ENCODE peak calls at places on chromosomes 12 and 14, in nine cellular contexts. I is small intestine, W is A549, P is mucosa of descending colon, E is SK-N-SH, G is H9, L is cardiac muscle cell, Q is IMR-90, N is right cardiac atrium. H is an unnamed sample.

GRCh38 chr14:49863483-49864262 is 11.1 kb upstream of the NEMF start:
- DNase-seq in I (peak; percentile 37), W (no peak), P (no peak), E (peak; percentile 24), G (no peak), L (no peak), Q (no peak), N (no peak), H (no peak)

GRCh38 chr14:99247091-99247729 is 24.8 kb downstream of the BCL11B start:
- DNase-seq in I (no peak), W (no peak), P (no peak), E (no peak), G (no peak), L (no peak), Q (no peak), N (no peak), H (no peak)

GRCh38 chr12:96238336-96239031 is 44.3 kb downstream of the ELK3 start:
- DNase-seq in I (no peak), W (no peak), P (no peak), E (no peak), G (no peak), L (no peak), Q (no peak), N (peak; percentile 64), H (no peak)

GRCh38 chr12:61991663-61992062 is 268.5 kb upstream of the USP15 start:
- DNase-seq in I (no peak), W (no peak), P (no peak), E (no peak), G (no peak), L (no peak), Q (no peak), N (no peak), H (no peak)

GRCh38 chr14:105382343-105383082 is 15.8 kb upstream of the TEX22 start:
- DNase-seq in I (no peak), W (no peak), P (peak; percentile 30), E (no peak), G (no peak), L (no peak), Q (no peak), N (peak; percentile 32), H (no peak)

GRCh38 chr14:23101213-23101970 is 3.4 kb downstream of the CIROP start:
- DNase-seq in I (no peak), W (no peak), P (no peak), E (no peak), G (no peak), L (no peak), Q (no peak), N (no peak), H (no peak)

GRCh38 chr14:71206766-71207371 is 299.6 kb downstream of the PCNX1 start:
- DNase-seq in I (peak; percentile 26), W (peak; percentile 27), P (no peak), E (peak; percentile 64), G (no peak), L (peak; percentile 91), Q (peak; percentile 85), N (peak; percentile 74), H (peak; percentile 37)

GRCh38 chr12:3553681-3554546 is 62.9 kb downstream of the PRMT8 start:
- DNase-seq in I (no peak), W (no peak), P (no peak), E (peak; percentile 27), G (peak; percentile 72), L (peak; percentile 5), Q (no peak), N (no peak), H (no peak)

GRCh38 chr12:4272014-4272975 is 1.3 kb upstream of the CCND2 start:
- DNase-seq in I (peak; percentile 93), W (no peak), P (peak; percentile 93), E (peak; percentile 65), G (peak; percentile 92), L (peak; percentile 46), Q (peak; percentile 6), N (peak; percentile 89), H (peak; percentile 89)

GRCh38 chr12:121974026-121974985 is 47.4 kb upstream of the BCL7A start:
- DNase-seq in I (no peak), W (no peak), P (no peak), E (no peak), G (no peak), L (no peak), Q (no peak), N (no peak), H (no peak)

GRCh38 chr14:20684662-20685456 is 499 bp downstream of the RNASE4 start:
- DNase-seq in I (peak; percentile 42), W (peak; percentile 83), P (peak; percentile 64), E (no peak), G (peak; percentile 68), L (peak; percentile 75), Q (peak; percentile 43), N (no peak), H (no peak)

GRCh38 chr12:29990971-29991370 is 207.2 kb upstream of the TMTC1 start:
- DNase-seq in I (no peak), W (no peak), P (no peak), E (no peak), G (no peak), L (no peak), Q (peak; percentile 2), N (no peak), H (no peak)

GRCh38 chr12:24049101-24049500 is 99.6 kb upstream of the SOX5 start:
- DNase-seq in I (no peak), W (no peak), P (no peak), E (no peak), G (no peak), L (no peak), Q (no peak), N (no peak), H (no peak)

GRCh38 chr14:35940291-35940690 is 114.2 kb downstream of the BRMS1L start:
- DNase-seq in I (peak; percentile 31), W (no peak), P (no peak), E (no peak), G (no peak), L (no peak), Q (no peak), N (no peak), H (no peak)

GRCh38 chr12:72612171-72612570 is 340.0 kb downstream of the TRHDE start:
- DNase-seq in I (no peak), W (no peak), P (no peak), E (no peak), G (peak; percentile 73), L (no peak), Q (no peak), N (no peak), H (no peak)

GRCh38 chr12:72610854-72611358 is 338.7 kb downstream of the TRHDE start:
- DNase-seq in I (no peak), W (no peak), P (no peak), E (no peak), G (peak; percentile 78), L (no peak), Q (no peak), N (no peak), H (no peak)
- H3K4me1 ChIP-seq in I (no peaks in the 10 kb centered on the region), W (no peaks in the 10 kb centered on the region), P (no peaks in the 10 kb centered on the region), E (no peaks in the 10 kb centered on the region), G (peaks cover 13% of the 10 kb centered on the region), L (no peaks in the 10 kb centered on the region), Q (no peaks in the 10 kb centered on the region), N (no peaks in the 10 kb centered on the region), H (no peaks in the 10 kb centered on the region)

GRCh38 chr12:111368291-111368683 is 608 bp downstream of the PHETA1 start:
- DNase-seq in I (peak; percentile 67), W (no peak), P (peak; percentile 71), E (no peak), G (no peak), L (no peak), Q (no peak), N (peak; percentile 79), H (peak; percentile 47)

GRCh38 chr12:111366075-111366474 is 2.8 kb downstream of the PHETA1 start:
- DNase-seq in I (no peak), W (no peak), P (no peak), E (no peak), G (no peak), L (no peak), Q (no peak), N (no peak), H (no peak)

GRCh38 chr12:111368684-111369495 is at the start of gene PHETA1:
- DNase-seq in I (peak; percentile 91), W (peak; percentile 87), P (peak; percentile 94), E (peak; percentile 97), G (peak; percentile 94), L (peak; percentile 94), Q (peak; percentile 79), N (peak; percentile 98), H (peak; percentile 96)

GRCh38 chr12:111367661-111368221 is 1.2 kb downstream of the PHETA1 start:
- DNase-seq in I (peak; percentile 97), W (peak; percentile 36), P (peak; percentile 80), E (peak; percentile 76), G (no peak), L (peak; percentile 42), Q (peak; percentile 15), N (no peak), H (peak; percentile 17)

DNA sequence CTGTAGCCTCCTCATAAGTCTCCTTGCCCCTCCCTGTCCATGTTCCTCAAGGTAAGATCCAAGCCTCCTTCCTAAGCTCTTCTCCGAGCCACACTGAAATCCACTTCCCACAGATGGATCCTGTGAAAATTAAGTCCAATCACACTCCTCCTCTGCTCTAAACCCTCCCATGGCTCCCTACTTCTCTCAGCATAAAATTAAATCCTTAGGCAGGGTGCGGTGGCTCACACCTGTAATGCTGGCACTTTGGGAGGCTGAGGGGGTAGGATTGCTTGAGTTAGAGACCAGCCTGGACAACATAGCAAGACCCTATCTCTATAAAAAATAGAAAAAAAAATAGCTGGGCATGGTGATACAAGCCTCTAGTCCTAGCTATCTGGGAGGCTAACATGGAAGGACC is 2.3 kb downstream of the PHETA1 start:
- DNase-seq in I (no peak), W (no peak), P (no peak), E (no peak), G (no peak), L (no peak), Q (no peak), N (no peak), H (no peak)
- H3K4me1 ChIP-seq in I (no peaks in the 10 kb centered on the region), W (peaks cover 24% of the 10 kb centered on the region), P (peaks cover 16% of the 10 kb centered on the region), E (no peaks in the 10 kb centered on the region), G (no peaks in the 10 kb centered on the region), L (no peaks in the 10 kb centered on the region), Q (peaks cover 4% of the 10 kb centered on the region), N (no peaks in the 10 kb centered on the region), H (peaks cover 42% of the 10 kb centered on the region)

GRCh38 chr12:5343711-5344110 is 88.2 kb upstream of the NTF3 start:
- DNase-seq in I (no peak), W (no peak), P (no peak), E (no peak), G (no peak), L (no peak), Q (no peak), N (no peak), H (no peak)
- H3K4me1 ChIP-seq in I (no peaks in the 10 kb centered on the region), W (no peaks in the 10 kb centered on the region), P (no peaks in the 10 kb centered on the region), E (no peaks in the 10 kb centered on the region), G (no peaks in the 10 kb centered on the region), L (peaks cover 1% of the 10 kb centered on the region), Q (no peaks in the 10 kb centered on the region), N (no peaks in the 10 kb centered on the region), H (no peaks in the 10 kb centered on the region)

DNA sequence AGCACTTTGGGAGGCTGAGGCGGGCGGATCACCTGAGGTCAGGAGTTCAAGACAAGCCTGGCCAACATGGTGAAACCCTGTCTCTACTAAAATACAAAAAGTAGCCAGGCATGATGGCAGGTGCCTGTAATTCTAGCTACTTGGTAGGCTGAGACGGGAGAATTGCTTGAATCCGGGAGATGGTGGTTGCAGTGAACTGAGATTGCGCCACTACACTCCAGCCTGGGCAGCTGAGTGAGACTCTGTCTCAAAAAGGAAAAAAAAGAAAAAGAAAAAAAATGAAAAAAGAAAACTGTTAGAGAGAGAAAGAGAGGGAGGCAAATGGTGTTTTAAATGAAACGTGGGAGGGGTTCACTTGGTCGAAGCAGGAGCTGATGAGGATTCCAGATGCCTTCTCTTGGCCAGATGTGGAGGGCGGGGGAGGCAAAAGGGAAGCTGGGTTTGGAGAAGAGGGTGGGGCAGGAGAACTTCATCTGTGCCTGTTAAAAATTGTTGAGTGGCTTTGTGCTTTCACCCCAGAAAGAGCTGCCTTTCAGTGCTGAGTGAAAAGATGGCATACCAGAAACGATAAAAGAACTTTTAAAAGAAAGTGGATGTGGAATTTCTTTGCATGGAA is 1.1 kb downstream of the EMP1 start:
- DNase-seq in I (no peak), W (no peak), P (no peak), E (no peak), G (no peak), L (peak; percentile 64), Q (peak; percentile 36), N (peak; percentile 78), H (peak; percentile 52)
- H3K4me1 ChIP-seq in I (peaks cover 19% of the 10 kb centered on the region), W (peaks cover 50% of the 10 kb centered on the region), P (peaks cover 22% of the 10 kb centered on the region), E (peaks cover 26% of the 10 kb centered on the region), G (peaks cover 2% of the 10 kb centered on the region), L (no peaks in the 10 kb centered on the region), Q (peaks cover 23% of the 10 kb centered on the region), N (peaks cover 14% of the 10 kb centered on the region), H (peaks cover 23% of the 10 kb centered on the region)

H was measured in heart right ventricle.